ENCODE peak calls at places on chromosomes 1 and 21, in four cellular contexts. K, Z, E and D are unnamed samples.
A peak's percentile ranks its signal among the peaks of the same experiment; 100 is the strongest.

GRCh38 chr1:30748098-30748698 is 9.4 kb downstream of the LAPTM5 start:
- DNase-seq in K (no peak), Z (no peak), E (no peak), D (no peak)

GRCh38 chr1:203084588-203085527 is 954 bp downstream of the MYOG start:
- DNase-seq in E (no peak), K (no peak), Z (no peak), D (no peak)

GRCh38 chr1:211194826-211195225 is 60.9 kb upstream of the KCNH1 start:
- DNase-seq in E (no peak), K (no peak), Z (no peak), D (no peak)

GRCh38 chr1:227947425-227947677 is 381 bp downstream of the WNT9A start:
- DNase-seq in Z (peak; percentile 45), K (no peak), E (no peak), D (no peak)

GRCh38 chr1:116906812-116907211 is 2.9 kb upstream of the PTGFRN start:
- DNase-seq in E (no peak), Z (no peak), K (no peak), D (no peak)

GRCh38 chr1:8202182-8202905 is 115.6 kb upstream of the SLC45A1 start:
- DNase-seq in K (peak; percentile 83), E (peak; percentile 84), Z (peak; percentile 78), D (no peak)

GRCh38 chr1:19765623-19766022 is 34.1 kb downstream of the TMCO4 start:
- DNase-seq in E (no peak), Z (peak; percentile 75), K (no peak), D (peak; percentile 74)

GRCh38 chr1:117205368-117205767 is 5.4 kb downstream of the VTCN1 start:
- DNase-seq in K (no peak), E (no peak), Z (no peak), D (no peak)

GRCh38 chr1:25055961-25056360 is 125.9 kb upstream of the RUNX3 start:
- DNase-seq in Z (no peak), E (no peak), K (no peak), D (no peak)

GRCh38 chr1:85570446-85571180 is 9.9 kb upstream of the CCN1 start:
- DNase-seq in Z (no peak), E (no peak), K (no peak), D (no peak)

GRCh38 chr1:54981466-54981865 is 1.0 kb downstream of the TMEM61 start:
- DNase-seq in K (no peak), Z (no peak), E (no peak), D (no peak)

GRCh38 chr1:235095938-235096562 is 32.6 kb downstream of the TOMM20 start:
- DNase-seq in K (no peak), E (no peak), Z (no peak), D (peak; percentile 50)

GRCh38 chr1:235136111-235136510 is 7.5 kb upstream of the TOMM20 start:
- DNase-seq in E (peak; percentile 24), K (no peak), Z (no peak), D (no peak)

GRCh38 chr21:17436626-17437111 is 76.2 kb upstream of the CXADR start:
- DNase-seq in Z (no peak), E (no peak), K (no peak), D (no peak)

GRCh38 chr1:11492235-11492634 is 13.3 kb downstream of the DISP3 start:
- DNase-seq in K (no peak), E (no peak), Z (no peak), D (no peak)

GRCh38 chr1:30966690-30967369 is 58.3 kb upstream of the SDC3 start:
- DNase-seq in Z (no peak), E (peak; percentile 37), K (no peak), D (peak; percentile 84)

GRCh38 chr21:45404726-45405270 is at the start of gene COL18A1:
- DNase-seq in Z (peak; percentile 47), K (no peak), E (peak; percentile 70), D (no peak)

GRCh38 chr1:115544131-115544530 is 97.6 kb upstream of the VANGL1 start:
- DNase-seq in Z (no peak), E (no peak), K (no peak), D (no peak)

GRCh38 chr1:36908096-36908495 is 126.2 kb downstream of the GRIK3 start:
- DNase-seq in K (no peak), E (no peak), Z (no peak), D (no peak)

GRCh38 chr21:39022901-39023693 is 160.2 kb downstream of the PSMG1 start:
- DNase-seq in K (no peak), E (peak; percentile 69), Z (no peak), D (no peak)

GRCh38 chr1:208216062-208216461 is 28.1 kb downstream of the PLXNA2 start:
- DNase-seq in K (no peak), E (no peak), Z (no peak), D (peak; percentile 87)

GRCh38 chr1:11594222-11594621 is 60.0 kb downstream of the FBXO2 start:
- DNase-seq in Z (no peak), K (no peak), E (no peak), D (no peak)

GRCh38 chr1:228515200-228515834 is 28.1 kb downstream of the RNF187 start:
- DNase-seq in Z (peak; percentile 60), E (no peak), K (no peak), D (peak; percentile 35)

GRCh38 chr1:38223391-38223790 is 176.8 kb upstream of the POU3F1 start:
- DNase-seq in E (no peak), K (no peak), Z (no peak), D (no peak)

GRCh38 chr21:36452281-36452680 is 27.6 kb downstream of the CLDN14 start:
- DNase-seq in E (no peak), Z (no peak), K (no peak), D (no peak)
- H3K4me1 ChIP-seq in E (peaks cover 19% of the 10 kb centered on the region), Z (peaks cover 18% of the 10 kb centered on the region), K (peaks cover 5% of the 10 kb centered on the region), D (no peaks in the 10 kb centered on the region)

GRCh38 chr1:156393095-156393494 is 24.1 kb downstream of the RHBG start:
- DNase-seq in K (no peak), E (no peak), Z (no peak), D (no peak)

GRCh38 chr1:156391701-156392100 is 22.7 kb downstream of the RHBG start:
- DNase-seq in K (no peak), E (no peak), Z (no peak), D (no peak)

GRCh38 chr1:156392427-156392826 is 23.4 kb downstream of the RHBG start:
- DNase-seq in K (no peak), Z (no peak), E (no peak), D (no peak)

GRCh38 chr1:156390409-156391144 is 21.6 kb downstream of the RHBG start:
- DNase-seq in K (no peak), E (no peak), Z (no peak), D (no peak)

DNA sequence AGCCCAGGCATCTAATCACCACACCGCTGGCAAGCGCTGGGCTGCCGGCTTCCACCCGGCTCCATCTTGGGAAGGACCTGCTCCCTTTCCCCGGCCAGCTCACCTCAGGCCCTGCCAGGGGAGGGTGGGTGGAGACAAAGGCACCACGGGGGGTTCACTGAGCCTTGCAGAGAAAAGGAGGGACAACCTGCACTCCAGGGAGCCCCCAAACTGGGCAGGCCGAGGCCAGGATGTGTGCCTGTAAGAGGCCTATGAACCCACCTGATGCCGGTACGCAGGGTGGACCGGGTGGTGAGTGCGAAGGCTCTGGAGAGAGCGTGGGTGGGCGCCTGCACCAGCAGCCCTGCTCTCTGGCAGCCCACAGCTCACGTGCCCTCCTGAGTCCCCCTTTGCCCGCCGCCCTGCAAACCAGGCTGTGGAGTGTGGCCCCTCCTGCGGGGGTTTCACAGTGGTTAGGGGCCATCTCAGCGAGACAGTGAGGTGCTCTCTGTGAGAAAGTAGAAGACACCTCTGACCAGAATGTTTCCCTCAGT is 22.2 kb downstream of the RHBG start:
- DNase-seq in K (no peak), E (no peak), Z (no peak), D (no peak)
- H3K4me1 ChIP-seq in K (peaks cover 9% of the 10 kb centered on the region), E (peaks cover 5% of the 10 kb centered on the region), Z (peaks cover 8% of the 10 kb centered on the region), D (no peaks in the 10 kb centered on the region)

GRCh38 chr1:66351913-66352312 is 182.0 kb upstream of the SGIP1 start:
- DNase-seq in Z (no peak), E (no peak), K (no peak), D (no peak)

GRCh38 chr1:66351474-66351873 is 182.5 kb upstream of the SGIP1 start:
- DNase-seq in K (no peak), E (no peak), Z (no peak), D (no peak)

GRCh38 chr1:66350001-66350547 is 183.9 kb upstream of the SGIP1 start:
- DNase-seq in K (no peak), Z (no peak), E (no peak), D (peak; percentile 94)

GRCh38 chr1:66346873-66347272 is 187.1 kb upstream of the SGIP1 start:
- DNase-seq in Z (no peak), K (no peak), E (no peak), D (no peak)

DNA sequence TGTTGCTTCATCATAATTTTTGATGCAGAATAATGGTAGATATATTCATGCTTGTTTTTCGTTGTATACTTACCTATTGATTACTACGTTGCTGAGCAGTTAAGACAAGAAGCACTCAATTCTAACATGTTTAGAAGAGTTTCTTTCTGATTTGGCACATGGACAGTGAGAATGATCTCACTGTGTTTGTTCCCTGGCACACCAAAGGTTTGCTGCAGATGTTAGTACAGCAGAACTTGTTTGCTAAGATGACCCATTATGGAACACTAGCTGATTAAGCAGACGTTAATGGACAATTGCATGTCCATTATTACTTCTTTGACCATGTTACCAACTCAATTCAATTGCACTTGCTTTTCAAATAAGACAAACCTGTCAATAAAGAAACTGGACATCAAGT is 184.7 kb upstream of the SGIP1 start:
- DNase-seq in K (no peak), E (no peak), Z (no peak), D (no peak)
- H3K4me1 ChIP-seq in K (peaks cover 33% of the 10 kb centered on the region), E (no peaks in the 10 kb centered on the region), Z (peaks cover 99% of the 10 kb centered on the region), D (peaks cover 65% of the 10 kb centered on the region)

DNA sequence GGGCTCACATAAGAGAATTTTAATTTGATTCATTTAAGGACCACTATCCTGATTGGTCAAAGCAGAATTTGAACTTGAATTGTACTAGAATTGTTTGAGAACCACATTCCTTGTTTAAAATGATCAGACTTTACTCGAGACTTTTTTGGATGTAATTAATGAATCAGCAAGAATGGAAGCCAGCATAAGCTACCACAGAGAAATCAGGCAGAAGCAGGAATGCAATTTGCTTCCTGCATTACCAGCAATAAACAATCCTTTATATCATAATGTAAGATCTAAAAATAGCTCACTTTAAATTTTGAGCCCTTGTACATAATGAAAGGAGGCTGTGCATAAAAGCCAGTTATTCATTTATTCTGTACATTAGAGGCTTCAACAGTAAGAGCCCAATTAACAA is 119.8 kb upstream of the BACE2 start:
- DNase-seq in E (no peak), Z (no peak), K (no peak), D (no peak)
- H3K4me1 ChIP-seq in E (peaks cover 10% of the 10 kb centered on the region), Z (no peaks in the 10 kb centered on the region), K (no peaks in the 10 kb centered on the region), D (no peaks in the 10 kb centered on the region)

GRCh38 chr1:236888903-236889302 is 93.8 kb downstream of the MTR start:
- DNase-seq in K (no peak), Z (no peak), E (peak; percentile 44), D (no peak)
- H3K4me1 ChIP-seq in K (no peaks in the 10 kb centered on the region), Z (peaks cover 7% of the 10 kb centered on the region), E (no peaks in the 10 kb centered on the region), D (no peaks in the 10 kb centered on the region)

GRCh38 chr1:214426420-214426812 is 125.0 kb downstream of the PTPN14 start:
- DNase-seq in K (no peak), E (no peak), Z (no peak), D (no peak)
- H3K4me1 ChIP-seq in K (no peaks in the 10 kb centered on the region), E (no peaks in the 10 kb centered on the region), Z (peaks cover 11% of the 10 kb centered on the region), D (peaks cover 74% of the 10 kb centered on the region)